ENCODE peak calls at places on chromosomes 7 and 10, in nine cellular contexts. R is stimulated activated CD8-positive, alpha-beta memory T cell treated with anti-CD3 and anti-CD28 coated beads, Interleukin-7, amount 100 ng/mL, for 24 hours; X is COR-L47; F is HEK293T; H is posterior vena cava; J is anterior cingulate cortex; Q is activated CD8-positive, alpha-beta memory T cell treated with anti-CD3 and anti-CD28 coated beads for 1 hour; E is HTR-8/SVneo; K is ureter. S is an unnamed sample.

GRCh38 chr7:70193514-70193913 is 595.2 kb downstream of the AUTS2 start:
- DNase-seq in R (no peak), X (peak; percentile 17), F (peak; percentile 18), H (no peak), J (no peak), Q (no peak), E (no peak), K (no peak), S (no peak)

GRCh38 chr7:89687266-89687665 is 467.0 kb upstream of the STEAP1 start:
- DNase-seq in R (no peak), X (no peak), F (no peak), H (no peak), J (no peak), Q (no peak), E (no peak), K (no peak), S (no peak)

GRCh38 chr10:3781458-3782098 is 3.4 kb downstream of the KLF6 start:
- DNase-seq in R (no peak), X (no peak), F (no peak), H (peak; percentile 88), J (no peak), Q (no peak), E (no peak), K (no peak), S (no peak)

GRCh38 chr7:46764100-46764941 is 817.6 kb downstream of the TNS3 start:
- DNase-seq in R (no peak), X (no peak), F (no peak), H (no peak), J (no peak), Q (no peak), E (peak; percentile 70), K (peak; percentile 77), S (peak; percentile 11)

GRCh38 chr10:132319853-132320669 is 11.9 kb upstream of the LRRC27 start:
- DNase-seq in R (no peak), X (no peak), F (no peak), H (no peak), J (no peak), Q (no peak), E (peak; percentile 73), K (no peak), S (no peak)

GRCh38 chr7:41491752-41492405 is 211.0 kb downstream of the INHBA start:
- DNase-seq in R (no peak), X (no peak), F (no peak), H (no peak), J (no peak), Q (no peak), E (no peak), K (no peak), S (no peak)

GRCh38 chr7:158344706-158345300 is 242.8 kb downstream of the PTPRN2 start:
- DNase-seq in R (no peak), X (no peak), F (no peak), H (peak; percentile 32), J (no peak), Q (no peak), E (no peak), K (no peak), S (no peak)

GRCh38 chr7:132501956-132502355 is 74.3 kb downstream of the PLXNA4 start:
- DNase-seq in R (no peak), X (no peak), F (no peak), H (no peak), J (no peak), Q (no peak), E (no peak), K (no peak), S (no peak)

GRCh38 chr10:114073787-114074186 is 30.1 kb downstream of the ADRB1 start:
- DNase-seq in R (no peak), X (no peak), F (no peak), H (no peak), J (no peak), Q (no peak), E (no peak), K (no peak), S (no peak)

GRCh38 chr10:77283326-77283725 is 354.3 kb downstream of the KCNMA1 start:
- DNase-seq in R (no peak), X (no peak), F (no peak), H (no peak), J (no peak), Q (no peak), E (no peak), K (no peak), S (no peak)

GRCh38 chr7:102897211-102897621 is 15.6 kb upstream of the LRRC17 start:
- DNase-seq in R (no peak), X (no peak), F (no peak), H (no peak), J (no peak), Q (no peak), E (no peak), K (no peak), S (no peak)

GRCh38 chr7:94286111-94286510 is 108.6 kb upstream of the COL1A2 start:
- DNase-seq in R (no peak), X (no peak), F (no peak), H (no peak), J (no peak), Q (no peak), E (no peak), K (no peak), S (no peak)

GRCh38 chr7:8357536-8357935 is 75.9 kb upstream of the NXPH1 start:
- DNase-seq in R (no peak), X (no peak), F (no peak), H (no peak), J (no peak), Q (no peak), E (no peak), K (no peak), S (no peak)

GRCh38 chr7:84916161-84916560 is 270.7 kb downstream of the SEMA3D start:
- DNase-seq in R (no peak), X (no peak), F (no peak), H (no peak), J (no peak), Q (no peak), E (no peak), K (no peak), S (no peak)

GRCh38 chr7:156668130-156668741 is 27.7 kb downstream of the RNF32 start:
- DNase-seq in R (no peak), X (no peak), F (no peak), H (no peak), J (no peak), Q (no peak), E (no peak), K (no peak), S (no peak)

GRCh38 chr7:66657798-66658197 is 29.1 kb downstream of the KCTD7 start:
- DNase-seq in R (no peak), X (no peak), F (no peak), H (no peak), J (no peak), Q (no peak), E (no peak), K (no peak), S (no peak)

GRCh38 chr10:6542999-6543430 is 37.1 kb downstream of the PRKCQ start:
- DNase-seq in R (no peak), X (no peak), F (no peak), H (no peak), J (no peak), Q (no peak), E (no peak), K (no peak), S (no peak)

GRCh38 chr7:1550846-1551155 is 5.2 kb downstream of the TMEM184A start:
- DNase-seq in R (no peak), X (no peak), F (no peak), H (no peak), J (no peak), Q (no peak), E (no peak), K (no peak), S (no peak)

GRCh38 chr10:74921744-74922143 is 95.3 kb downstream of the KAT6B start:
- DNase-seq in R (no peak), X (peak; percentile 28), F (peak; percentile 38), H (no peak), J (no peak), Q (no peak), E (no peak), K (no peak), S (no peak)

GRCh38 chr7:97008275-97008917 is 3.0 kb downstream of the DLX6 start:
- DNase-seq in R (no peak), X (no peak), F (no peak), H (no peak), J (no peak), Q (no peak), E (no peak), K (no peak), S (no peak)

GRCh38 chr7:17772581-17773288 is 167.6 kb downstream of the SNX13 start:
- DNase-seq in R (no peak), X (peak; percentile 24), F (no peak), H (peak; percentile 46), J (no peak), Q (no peak), E (no peak), K (no peak), S (no peak)

GRCh38 chr10:122143238-122143841 is 127.8 kb upstream of the BTBD16 start:
- DNase-seq in R (no peak), X (no peak), F (no peak), H (no peak), J (no peak), Q (no peak), E (no peak), K (no peak), S (no peak)

GRCh38 chr7:104980440-104980839 is 33.6 kb upstream of the KMT2E start:
- DNase-seq in R (no peak), X (no peak), F (no peak), H (no peak), J (no peak), Q (no peak), E (no peak), K (no peak), S (no peak)